ENCODE peak calls at places on chromosome 14, in four cellular contexts. O is heart left ventricle, A is adrenal gland, L is body of pancreas. P is an unnamed sample. For H3K9me3, the result is how much of the 10 kb centered on the place peaks cover.

GRCh38 chr14:84963518-84963917 is 566.4 kb upstream of the FLRT2 start:
- DNase-seq in O (no peak), A (no peak), L (no peak), P (no peak)

GRCh38 chr14:105711841-105712460 is 185.6 kb downstream of the TMEM121 start:
- DNase-seq in L (no peak), A (no peak), O (no peak), P (no peak)

GRCh38 chr14:32509632-32510187 is 180.6 kb downstream of the AKAP6 start:
- DNase-seq in A (no peak), L (peak), O (peak), P (peak)

GRCh38 chr14:104718147-104718546 is 5.9 kb upstream of the ADSS1 start:
- DNase-seq in A (no peak), O (no peak), L (no peak), P (no peak)

GRCh38 chr14:43145361-43145760 is 1361.7 kb downstream of the FSCB start:
- DNase-seq in L (no peak), A (no peak), O (no peak), P (no peak)

GRCh38 chr14:24849471-24849870 is 200.5 kb downstream of the STXBP6 start:
- DNase-seq in L (no peak), A (no peak), O (no peak), P (no peak)

GRCh38 chr14:89214221-89214965 is 202.6 kb downstream of the FOXN3 start:
- DNase-seq in O (peak), L (peak), A (no peak), P (peak)

GRCh38 chr14:43361766-43362165 is 1145.3 kb downstream of the FSCB start:
- DNase-seq in O (no peak), L (no peak), A (no peak), P (no peak)

GRCh38 chr14:85471744-85472143 is 58.2 kb upstream of the FLRT2 start:
- DNase-seq in L (peak), O (no peak), A (no peak), P (no peak)

GRCh38 chr14:93160353-93160801 is 24.3 kb downstream of the MOAP1 start:
- DNase-seq in O (no peak), L (peak), A (no peak), P (no peak)

GRCh38 chr14:96148631-96149030 is 56.0 kb upstream of the BDKRB2 start:
- DNase-seq in O (no peak), L (no peak), A (no peak), P (no peak)

GRCh38 chr14:96146131-96146771 is 58.4 kb upstream of the BDKRB2 start:
- DNase-seq in L (peak), O (no peak), A (no peak), P (no peak)

GRCh38 chr14:96150214-96150613 is 54.4 kb upstream of the BDKRB2 start:
- DNase-seq in L (no peak), O (no peak), A (no peak), P (no peak)

GRCh38 chr14:96151242-96151641 is 53.4 kb upstream of the BDKRB2 start:
- DNase-seq in L (no peak), O (no peak), A (no peak), P (no peak)

DNA sequence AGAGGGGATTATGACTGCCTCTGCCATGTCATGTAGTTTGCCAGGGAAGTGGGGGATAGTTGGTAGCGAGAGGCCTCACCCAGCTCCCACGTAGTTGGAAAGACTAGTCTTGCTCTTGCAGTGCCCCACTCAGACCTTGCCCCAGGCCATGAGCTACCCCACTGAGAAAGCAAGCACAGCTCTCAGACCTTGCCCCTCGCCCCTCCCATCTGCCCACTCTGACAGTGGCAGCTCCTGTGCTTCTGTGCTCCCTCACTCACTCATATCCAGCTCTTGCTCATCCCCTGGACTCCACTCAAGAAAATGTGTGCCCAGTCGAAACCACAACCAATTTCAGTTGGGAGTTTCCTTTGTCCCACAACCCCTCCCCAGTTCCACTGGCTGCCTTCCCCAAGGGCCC is 55.5 kb upstream of the BDKRB2 start:
- DNase-seq in A (no peak), O (no peak), L (no peak), P (no peak)
- H3K9me3 ChIP-seq in A (under half), O (under half), L (under half), P (under half)

GRCh38 chr14:40760703-40761102 is 846.0 kb upstream of the LRFN5 start:
- DNase-seq in A (no peak), L (no peak), O (no peak), P (no peak)
- H3K9me3 ChIP-seq in A (under half), L (under half), O (under half), P (under half)

DNA sequence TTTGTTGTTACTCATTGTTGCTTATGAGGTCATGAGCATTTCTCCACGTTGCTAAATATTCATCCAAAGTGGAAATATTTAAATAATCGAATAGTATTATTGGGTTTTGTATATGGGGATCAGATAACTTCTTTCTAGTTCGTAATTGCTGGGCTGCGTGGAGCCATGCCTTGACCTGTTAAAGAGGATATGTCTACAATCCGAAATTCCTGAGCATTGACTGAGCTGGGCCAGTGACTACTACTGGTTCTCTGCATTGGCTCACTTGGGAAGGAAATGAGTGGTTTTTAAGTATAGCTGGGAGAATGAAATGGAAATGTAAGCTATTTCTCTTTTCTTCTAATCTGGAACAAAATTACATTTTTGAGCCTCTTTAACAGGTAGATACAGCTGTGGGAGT is 163.2 kb downstream of the RPL10L start:
- DNase-seq in L (no peak), A (no peak), O (no peak), P (no peak)
- H3K9me3 ChIP-seq in L (under half), A (under half), O (under half), P (under half)

GRCh38 chr14:79468491-79468890 is 742.8 kb downstream of the DIO2 start:
- DNase-seq in O (no peak), A (no peak), L (no peak), P (no peak)
- H3K9me3 ChIP-seq in O (under half), A (under half), L (under half), P (under half)

GRCh38 chr14:82501554-82501953 is 967.9 kb upstream of the SEL1L start:
- DNase-seq in A (no peak), L (no peak), O (no peak), P (no peak)
- H3K9me3 ChIP-seq in A (under half), L (under half), O (under half), P (under half)

GRCh38 chr14:20219033-20219432 is 4.5 kb upstream of the OR11H6 start:
- DNase-seq in A (no peak), L (no peak), O (no peak), P (no peak)
- H3K9me3 ChIP-seq in A (under half), L (under half), O (under half), P (under half)

DNA sequence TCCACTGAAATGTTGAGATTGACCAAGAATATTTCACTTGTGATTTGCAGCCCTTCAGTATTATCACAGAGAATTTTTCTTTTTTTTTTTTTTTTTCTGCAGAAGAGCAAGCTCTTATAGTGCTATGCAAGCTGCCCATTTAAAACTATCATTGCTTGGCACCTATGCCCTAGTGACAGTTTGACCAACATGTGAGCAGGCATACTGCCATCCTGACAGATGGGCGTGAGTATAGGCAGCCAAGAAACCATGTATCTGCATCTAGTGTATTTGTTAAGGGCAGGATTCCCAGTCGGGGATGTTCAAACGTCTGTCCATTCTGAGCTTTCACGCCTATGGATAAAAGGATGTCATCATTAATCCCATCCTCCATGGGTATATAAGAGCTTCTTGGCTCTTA is 8.7 kb downstream of the VRK1 start:
- DNase-seq in O (no peak), A (no peak), L (no peak), P (no peak)
- H3K9me3 ChIP-seq in O (under half), A (under half), L (under half), P (under half)

DNA sequence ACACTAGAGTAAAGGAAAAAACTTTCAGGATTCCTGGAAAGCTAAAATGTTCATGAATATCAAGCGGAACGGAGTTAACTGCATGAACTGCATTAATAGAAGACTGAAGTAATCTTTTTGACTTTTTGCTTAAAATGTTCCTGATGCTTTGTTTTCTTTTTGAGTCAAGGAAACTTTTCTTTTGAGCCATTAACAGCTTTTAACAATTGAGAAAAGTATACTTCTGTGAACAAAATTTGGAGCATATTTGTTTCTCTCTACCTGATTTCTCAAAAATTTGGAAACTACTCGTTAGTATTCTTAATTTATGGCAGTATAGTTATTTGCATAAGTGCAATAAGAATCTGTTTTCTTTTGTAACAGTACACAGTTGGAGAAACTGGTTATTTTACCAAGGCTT is 78.5 kb downstream of the CALM1 start:
- DNase-seq in A (no peak), O (no peak), L (no peak), P (no peak)
- H3K9me3 ChIP-seq in A (under half), O (under half), L (under half), P (under half)

P was measured in testis.